ENCODE peak calls at places on chromosomes 2 and 18, in nine cellular contexts. W, N, E, P, U, S, J, C and I are unnamed samples.

GRCh38 chr2:47058061-47058931 is 96.8 kb downstream of the STPG4 start:
- DNase-seq in S (no peak), P (no peak), N (peak; percentile 86), W (peak; percentile 92), U (no peak), E (no peak), J (peak; percentile 79), C (no peak), I (no peak)

GRCh38 chr2:54047076-54047475 is 68.3 kb upstream of the ACYP2 start:
- DNase-seq in U (peak; percentile 20), S (peak; percentile 82), W (no peak), P (no peak), J (no peak), E (no peak), C (no peak), N (no peak), I (no peak)

GRCh38 chr18:22324191-22325131 is 93.3 kb downstream of the CTAGE1 start:
- DNase-seq in S (no peak), E (peak; percentile 34), U (peak; percentile 17), J (no peak), C (no peak), P (no peak), N (peak; percentile 42), W (peak; percentile 25), I (no peak)

GRCh38 chr2:29053223-29053622 is 21.1 kb downstream of the PCARE start:
- DNase-seq in W (no peak), J (no peak), S (peak; percentile 40), E (no peak), P (no peak), N (no peak), C (no peak), U (peak; percentile 23), I (no peak)

GRCh38 chr2:120749506-120750431 is 14.1 kb downstream of the GLI2 start:
- DNase-seq in P (no peak), S (no peak), E (no peak), J (no peak), U (no peak), W (peak; percentile 58), C (no peak), N (peak; percentile 41), I (no peak)

GRCh38 chr2:191109888-191110287 is 40.9 kb downstream of the STAT4 start:
- DNase-seq in C (no peak), U (peak; percentile 73), P (no peak), W (no peak), S (no peak), E (no peak), N (no peak), J (no peak), I (no peak)

GRCh38 chr18:7037470-7037869 is 80.1 kb downstream of the LAMA1 start:
- DNase-seq in E (no peak), N (no peak), U (no peak), W (no peak), J (no peak), C (no peak), S (no peak), P (no peak), I (no peak)

GRCh38 chr18:31183302-31183701 is 20.6 kb upstream of the DSC1 start:
- DNase-seq in W (no peak), N (no peak), U (no peak), P (no peak), S (no peak), C (no peak), J (no peak), E (no peak), I (no peak)

GRCh38 chr18:35183846-35184245 is 57.0 kb upstream of the ZNF397 start:
- DNase-seq in P (no peak), C (no peak), J (no peak), U (no peak), S (no peak), E (no peak), W (no peak), N (no peak), I (no peak)

GRCh38 chr2:10414591-10414990 is 33.5 kb downstream of the ODC1 start:
- DNase-seq in C (no peak), W (no peak), U (no peak), E (no peak), N (no peak), P (no peak), S (no peak), J (no peak), I (no peak)

GRCh38 chr18:6411367-6411766 is 3.3 kb downstream of the L3MBTL4 start:
- DNase-seq in P (no peak), E (no peak), S (no peak), U (no peak), W (no peak), C (no peak), J (no peak), N (no peak), I (no peak)

GRCh38 chr2:120253021-120253882 is 600 bp downstream of the RALB start:
- DNase-seq in J (peak; percentile 82), N (peak; percentile 79), E (peak; percentile 75), W (peak; percentile 83), S (peak; percentile 87), P (peak; percentile 72), C (peak; percentile 12), U (peak; percentile 37), I (no peak)

GRCh38 chr2:46538393-46538792 is 59.0 kb downstream of the TMEM247 start:
- DNase-seq in S (no peak), E (no peak), J (no peak), P (no peak), N (peak; percentile 57), U (no peak), W (peak; percentile 85), C (no peak), I (no peak)

GRCh38 chr18:79680100-79680879 is 687 bp downstream of the CTDP1 start:
- DNase-seq in P (peak; percentile 41), W (peak; percentile 62), C (no peak), U (peak; percentile 72), J (peak; percentile 62), E (no peak), S (peak; percentile 44), N (peak; percentile 60), I (no peak)

GRCh38 chr2:229715895-229716507 is 1.6 kb upstream of the DNER start:
- DNase-seq in S (peak; percentile 37), P (peak; percentile 34), J (no peak), E (no peak), C (no peak), U (peak; percentile 63), N (peak; percentile 27), W (peak; percentile 27), I (peak; percentile 32)

GRCh38 chr2:168181825-168182224 is 65.6 kb downstream of the STK39 start:
- DNase-seq in S (no peak), P (no peak), J (no peak), U (no peak), N (no peak), C (no peak), W (no peak), E (no peak), I (no peak)

GRCh38 chr2:171272039-171272438 is 111.3 kb upstream of the TLK1 start:
- DNase-seq in U (no peak), J (peak; percentile 55), P (peak; percentile 88), W (peak; percentile 92), C (no peak), N (peak; percentile 91), S (peak; percentile 98), E (peak; percentile 62), I (no peak)

DNA sequence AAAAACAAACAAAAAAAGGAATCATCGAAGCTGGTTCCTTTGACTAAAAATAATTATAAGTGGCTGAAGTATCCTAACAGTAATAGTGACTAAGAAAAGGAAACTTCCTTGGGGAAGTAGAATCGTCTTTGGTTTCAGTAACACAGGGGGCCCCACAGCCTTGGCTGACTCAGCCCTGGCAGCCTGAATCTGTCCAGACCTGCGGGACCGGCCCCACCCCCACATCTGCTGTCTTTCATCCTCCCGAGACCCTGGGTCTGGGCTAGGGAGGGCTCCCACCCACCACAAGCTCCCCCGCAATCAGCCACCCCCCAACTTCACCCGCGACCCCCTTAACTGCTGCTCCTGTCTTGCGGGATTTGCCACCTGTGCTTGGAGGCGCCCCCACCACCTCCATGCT is 1452.6 kb upstream of the ACVR2A start:
- DNase-seq in N (no peak), E (no peak), P (no peak), U (no peak), C (no peak), S (no peak), W (no peak), J (no peak), I (no peak)
- TF ChIP-seq CTCF in N (no peak), E (no peak), P (no peak), U (no peak), C (no peak), S (no peak), W (no peak), J (no peak), I (no peak)

DNA sequence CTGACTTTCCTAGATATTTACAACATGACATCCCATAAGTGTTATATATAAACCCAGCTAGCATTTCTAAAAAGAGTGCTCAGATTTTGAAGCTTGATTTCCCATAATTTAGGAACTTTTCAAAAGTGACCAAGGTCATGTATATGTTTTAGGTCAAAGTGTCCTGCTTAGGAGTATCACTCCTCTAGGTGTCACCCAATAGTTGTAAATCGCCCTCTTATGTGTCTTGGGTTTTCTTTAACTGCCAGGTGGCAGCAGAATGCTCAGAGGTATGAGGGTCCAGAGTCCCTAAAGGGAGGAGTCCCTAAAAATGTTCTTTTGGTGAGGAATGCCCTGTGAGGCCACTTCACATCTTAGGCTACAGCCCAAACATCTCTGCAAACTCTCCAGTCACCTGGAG is 358.3 kb downstream of the CELF4 start:
- DNase-seq in S (no peak), C (no peak), P (no peak), E (no peak), N (no peak), J (no peak), U (no peak), W (no peak), I (no peak)
- TF ChIP-seq CTCF in S (no peak), C (no peak), P (peak; percentile 17), E (no peak), N (no peak), J (no peak), U (no peak), W (no peak), I (no peak)

GRCh38 chr2:164570475-164570874 is 50.8 kb downstream of the GRB14 start:
- DNase-seq in E (no peak), W (no peak), J (no peak), N (no peak), S (no peak), U (no peak), C (no peak), P (no peak), I (no peak)

GRCh38 chr2:164569334-164569733 is 51.9 kb downstream of the GRB14 start:
- DNase-seq in E (no peak), J (no peak), U (no peak), C (no peak), P (no peak), S (no peak), N (no peak), W (no peak), I (no peak)

GRCh38 chr2:164574931-164575330 is 46.4 kb downstream of the GRB14 start:
- DNase-seq in W (no peak), N (no peak), J (no peak), S (no peak), P (peak; percentile 13), E (no peak), U (no peak), C (no peak), I (no peak)
- TF ChIP-seq CTCF in W (no peak), N (no peak), J (no peak), S (no peak), P (peak; percentile 31), E (no peak), U (no peak), C (no peak), I (no peak)

GRCh38 chr2:53018830-53019425 is 748.7 kb upstream of the CHAC2 start:
- DNase-seq in P (no peak), W (peak; percentile 20), N (no peak), J (no peak), E (no peak), C (no peak), S (no peak), U (no peak), I (no peak)
- TF ChIP-seq CTCF in P (peak; percentile 10), W (peak; percentile 24), N (peak; percentile 11), J (no peak), E (no peak), C (no peak), S (peak; percentile 23), U (no peak), I (no peak)